ENCODE peak calls at places on chromosomes 7 and 10, in eight cellular contexts. A, E, M, F, L, U, K and C are unnamed samples.

GRCh38 chr7:50589362-50589761 is 24.2 kb upstream of the DDC start:
- DNase-seq in U (no peak), M (no peak), F (no peak), K (no peak), A (no peak), E (no peak), L (no peak), C (no peak)

GRCh38 chr7:74544706-74545469 is 91.2 kb downstream of the GTF2IRD1 start:
- DNase-seq in F (no peak), K (no peak), U (peak), M (no peak), E (peak), L (no peak), A (peak), C (no peak)

GRCh38 chr7:93601363-93601762 is 26.8 kb upstream of the CALCR start:
- DNase-seq in F (no peak), K (no peak), U (no peak), E (no peak), L (no peak), A (no peak), M (no peak), C (no peak)

GRCh38 chr7:30553141-30553540 is 41.5 kb upstream of the GARS1 start:
- DNase-seq in E (no peak), F (no peak), U (no peak), K (no peak), M (no peak), A (no peak), L (no peak), C (no peak)

GRCh38 chr10:69089638-69090599 is 2.0 kb downstream of the SRGN start:
- DNase-seq in U (no peak), A (peak), F (no peak), M (peak), L (no peak), K (no peak), E (peak), C (no peak)

GRCh38 chr7:55405856-55406541 is 40.9 kb downstream of the LANCL2 start:
- DNase-seq in U (no peak), M (no peak), L (no peak), F (no peak), K (no peak), A (peak), E (no peak), C (no peak)

GRCh38 chr10:16644146-16644545 is 122.5 kb upstream of the C1QL3 start:
- DNase-seq in F (no peak), A (no peak), L (no peak), K (no peak), E (peak), U (no peak), M (no peak), C (no peak)

GRCh38 chr7:47844311-47844710 is 104.0 kb downstream of the PKD1L1 start:
- DNase-seq in F (no peak), A (no peak), E (no peak), U (no peak), M (no peak), K (no peak), L (no peak), C (no peak)

GRCh38 chr10:3763035-3763456 is 22.0 kb downstream of the KLF6 start:
- DNase-seq in U (no peak), L (no peak), F (no peak), A (peak), E (peak), K (no peak), M (no peak), C (no peak)

GRCh38 chr7:112080974-112081373 is 125.2 kb downstream of the DOCK4 start:
- DNase-seq in U (no peak), M (no peak), E (peak), F (no peak), A (no peak), L (no peak), K (no peak), C (no peak)

GRCh38 chr7:45457591-45457990 is 116.6 kb upstream of the ADCY1 start:
- DNase-seq in E (no peak), K (no peak), U (no peak), L (no peak), F (no peak), M (no peak), A (no peak), C (no peak)

GRCh38 chr7:118372530-118372929 is 148.0 kb downstream of the ANKRD7 start:
- DNase-seq in K (no peak), L (no peak), U (no peak), E (no peak), M (no peak), F (no peak), A (no peak), C (no peak)

GRCh38 chr10:75358835-75359421 is 42.6 kb downstream of the ZNF503 start:
- DNase-seq in K (no peak), U (no peak), M (no peak), A (no peak), L (no peak), E (peak), F (no peak), C (no peak)

GRCh38 chr10:117654105-117654504 is 111.6 kb downstream of the EMX2 start:
- DNase-seq in E (no peak), F (no peak), L (no peak), K (no peak), A (no peak), M (no peak), U (no peak), C (no peak)

GRCh38 chr7:16135628-16136027 is 285.7 kb downstream of the CRPPA start:
- DNase-seq in E (no peak), M (no peak), F (no peak), U (no peak), L (no peak), K (no peak), A (no peak), C (no peak)

GRCh38 chr7:16223963-16224707 is 197.2 kb downstream of the CRPPA start:
- DNase-seq in U (no peak), A (no peak), M (no peak), K (no peak), F (no peak), E (no peak), L (no peak), C (no peak)

GRCh38 chr7:141709749-141710148 is 1.6 kb downstream of the WEE2 start:
- DNase-seq in A (no peak), K (no peak), L (no peak), M (no peak), U (no peak), F (no peak), E (no peak), C (no peak)

GRCh38 chr7:140060788-140061606 is 1.8 kb downstream of the PARP12 start:
- DNase-seq in L (no peak), A (peak), U (no peak), E (peak), M (peak), F (peak), K (peak), C (no peak)

GRCh38 chr7:140060243-140060630 is 2.5 kb downstream of the PARP12 start:
- DNase-seq in K (no peak), L (no peak), A (no peak), M (no peak), E (no peak), U (no peak), F (no peak), C (no peak)

GRCh38 chr7:140062118-140062527 is 628 bp downstream of the PARP12 start:
- DNase-seq in E (no peak), U (peak), F (peak), A (peak), L (no peak), M (no peak), K (no peak), C (no peak)

GRCh38 chr7:140061607-140061930 is 1.2 kb downstream of the PARP12 start:
- DNase-seq in M (no peak), E (no peak), K (no peak), F (no peak), L (no peak), A (no peak), U (no peak), C (no peak)

DNA sequence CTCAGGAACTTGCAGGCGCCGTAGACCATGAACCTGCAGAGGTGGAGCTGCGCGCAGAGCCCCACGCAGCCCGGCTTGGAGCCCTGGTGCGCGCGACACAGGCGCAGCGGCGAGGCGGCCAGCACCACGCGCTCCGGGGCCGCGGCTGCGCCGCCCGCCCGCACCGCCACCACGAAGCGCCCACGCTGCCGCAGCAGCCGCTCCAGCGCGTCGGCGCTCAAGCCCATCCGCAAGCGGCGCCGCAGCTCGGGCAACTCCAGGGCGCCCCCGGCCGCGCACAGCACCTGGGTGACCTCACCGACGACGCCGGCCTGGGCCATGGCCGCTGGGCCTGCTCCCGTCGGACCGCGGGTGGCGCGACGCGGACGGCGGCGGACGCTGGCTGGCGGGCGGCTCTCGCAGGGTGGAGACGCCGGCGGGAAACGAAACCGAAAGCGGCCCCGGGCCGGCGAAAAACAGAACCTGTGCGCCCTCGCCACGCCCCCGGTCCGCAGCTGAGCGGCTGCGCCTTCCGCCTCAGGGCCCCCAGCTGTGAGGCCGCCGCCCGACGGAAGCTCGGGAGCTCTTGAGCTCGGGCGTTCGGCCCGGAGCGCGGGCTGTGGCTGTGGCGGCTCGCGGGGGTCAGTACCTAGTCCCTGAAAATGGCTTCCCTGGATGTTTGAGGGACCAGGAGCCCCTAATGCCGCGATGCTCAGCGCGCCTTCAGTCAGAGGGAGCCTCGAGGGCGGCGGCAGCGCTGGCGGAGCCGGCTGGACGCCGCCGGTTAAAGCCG is at the start of gene PARP12:
- DNase-seq in A (peak), L (peak), M (peak), U (peak), F (peak), E (peak), K (peak), C (peak)
- TF ChIP-seq POLR2A in A (peak), L (peak), M (peak), U (peak), F (no peak), E (peak), K (no peak), C (no peak)

GRCh38 chr10:34526186-34526585 is 288.9 kb downstream of the PARD3 start:
- DNase-seq in F (no peak), A (no peak), K (no peak), U (no peak), E (peak), L (no peak), M (no peak), C (no peak)
- TF ChIP-seq POLR2A in F (no peak), A (no peak), K (no peak), U (no peak), E (peak), L (no peak), M (no peak), C (no peak)

DNA sequence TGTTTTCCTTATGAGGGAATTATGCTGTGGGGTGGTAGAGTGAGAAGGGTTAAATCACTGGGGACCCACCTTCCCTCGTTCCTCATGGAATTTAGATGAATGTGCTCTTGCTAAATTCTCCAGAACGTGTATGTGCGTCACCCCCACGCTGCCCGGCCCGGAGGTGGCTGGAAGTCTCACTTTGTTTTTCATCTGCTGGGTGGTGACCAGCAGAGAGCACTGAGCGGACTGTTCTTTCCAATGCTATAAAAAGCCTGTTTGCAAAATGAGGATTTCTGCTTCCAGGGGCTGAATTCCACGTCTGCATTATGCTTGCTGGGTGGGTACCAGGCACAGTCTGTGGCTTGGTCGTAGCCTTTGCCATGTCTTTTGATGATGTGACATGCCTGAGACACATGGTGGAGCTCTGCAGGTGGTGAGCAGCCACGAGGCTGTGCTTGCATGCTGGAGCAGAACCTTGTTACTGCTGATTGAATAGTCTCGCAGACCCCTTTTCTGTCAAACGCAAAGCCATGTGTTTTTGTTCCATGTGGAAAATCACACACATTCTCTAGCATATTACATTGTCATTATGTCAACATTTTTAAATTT is 31.9 kb upstream of the INSYN2A start:
- DNase-seq in F (peak), M (no peak), U (no peak), K (no peak), E (peak), A (no peak), L (no peak), C (no peak)
- TF ChIP-seq POLR2A in F (no peak), M (no peak), U (no peak), K (no peak), E (no peak), A (no peak), L (no peak), C (no peak)

DNA sequence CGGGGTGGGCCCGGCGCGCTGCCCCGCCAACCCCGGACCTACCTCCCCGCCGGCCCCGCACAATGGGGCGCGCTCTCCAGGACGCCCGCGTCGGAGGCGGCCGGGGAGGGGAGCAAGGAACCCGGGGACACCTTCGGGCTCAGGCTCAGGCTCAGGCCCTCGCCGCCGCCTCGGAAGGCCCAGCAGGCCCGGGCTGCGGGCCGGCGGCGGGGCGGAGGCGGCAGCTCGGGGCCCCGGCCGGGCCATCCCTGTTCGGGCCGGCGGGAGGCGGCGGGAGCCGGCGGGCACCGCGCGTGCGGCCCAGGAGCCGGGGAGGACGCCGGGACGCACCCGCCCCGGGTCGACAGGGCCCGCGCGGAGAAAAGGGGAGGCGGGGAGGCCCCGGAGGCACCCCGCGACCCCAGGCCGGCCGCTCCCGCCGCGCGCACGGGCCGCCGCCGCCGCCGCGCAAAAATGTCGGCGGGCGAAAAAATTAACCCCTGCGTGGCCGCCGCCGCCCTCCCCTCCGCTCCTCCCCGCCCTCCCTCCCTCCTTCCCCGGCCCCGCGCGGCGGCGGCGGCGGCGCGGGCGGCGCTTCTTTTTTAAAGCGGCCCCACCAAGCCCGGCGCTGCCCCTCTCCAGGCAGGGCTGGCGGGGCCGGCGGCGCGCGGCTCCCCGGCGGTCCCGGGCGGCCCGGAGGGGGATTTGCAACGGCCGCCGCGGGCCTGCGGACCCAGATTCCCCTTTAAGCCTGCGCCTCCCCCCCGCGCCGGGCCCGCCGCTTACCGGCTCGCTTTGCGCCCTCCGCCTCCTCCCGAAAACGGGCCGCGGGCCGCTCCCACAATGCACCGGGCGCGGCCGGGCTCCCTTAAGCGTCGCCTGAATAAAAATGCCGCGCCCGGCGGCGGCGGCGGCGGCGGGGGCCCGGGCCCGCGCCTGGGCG is 597 bp downstream of the SEPHS1 start:
- DNase-seq in L (peak), F (peak), E (peak), K (peak), M (peak), U (peak), A (peak), C (peak)
- TF ChIP-seq POLR2A in L (no peak), F (peak), E (no peak), K (no peak), M (no peak), U (no peak), A (no peak), C (no peak)

DNA sequence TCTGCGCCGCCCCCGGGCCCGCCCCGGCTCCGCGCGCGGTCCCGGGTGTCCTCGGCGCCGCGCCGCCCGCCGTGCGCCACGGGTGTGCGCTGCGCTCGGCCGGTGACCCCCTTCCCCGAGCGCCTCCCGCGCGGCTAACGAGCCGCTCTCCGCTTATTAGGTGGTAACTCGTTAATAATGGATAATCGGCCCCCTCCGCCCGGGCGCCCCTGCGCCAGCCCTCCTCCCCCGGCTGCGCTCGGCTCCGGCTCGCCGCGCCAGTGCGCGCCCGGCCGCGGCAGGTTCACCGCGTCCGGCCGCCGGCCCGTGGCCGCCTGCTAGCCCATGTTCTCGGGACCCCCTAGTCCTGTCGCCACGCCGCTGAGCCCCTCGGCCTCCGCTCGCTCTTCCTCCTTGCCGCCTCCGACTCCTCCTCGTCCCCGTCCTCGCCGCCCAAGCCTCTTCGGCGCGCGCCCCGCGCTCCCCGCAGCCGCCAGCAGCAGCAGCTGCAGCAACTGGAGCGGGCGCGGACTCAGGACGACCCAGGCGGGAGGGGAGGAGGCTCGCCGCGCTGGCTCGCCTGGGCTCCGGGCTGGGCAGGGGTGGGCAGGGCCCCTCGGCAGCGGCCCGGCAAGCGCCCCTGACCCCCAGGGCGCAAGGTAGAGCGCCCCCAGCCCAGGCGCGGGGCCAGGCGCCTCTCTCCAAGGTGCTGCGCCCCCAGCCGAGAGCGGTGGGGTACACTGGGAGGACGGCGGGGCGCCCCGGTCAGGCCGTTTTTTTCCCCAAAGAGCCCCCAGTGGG is 568 bp upstream of the KCNMA1 start:
- DNase-seq in K (peak), L (no peak), E (peak), F (peak), U (no peak), A (peak), M (peak), C (no peak)
- TF ChIP-seq POLR2A in K (peak), L (no peak), E (no peak), F (no peak), U (no peak), A (peak), M (peak), C (no peak)

GRCh38 chr7:5425507-5426225 is 2.0 kb upstream of the TNRC18 start:
- DNase-seq in A (peak), L (peak), E (peak), U (no peak), M (peak), F (peak), K (peak), C (no peak)
- TF ChIP-seq POLR2A in A (peak), L (peak), E (no peak), U (no peak), M (peak), F (peak), K (peak), C (peak)